ENCODE peak calls at places on chromosomes 16 and 17, in six cellular contexts. T, B, E, Q, R and I are unnamed samples.

GRCh38 chr16:49459953-49460735 is 86.5 kb downstream of the C16orf78 start:
- DNase-seq in T (no peak), B (no peak), E (peak), Q (peak), R (no peak), I (peak)

GRCh38 chr17:66542183-66542966 is 240.0 kb downstream of the PRKCA start:
- DNase-seq in T (no peak), B (no peak), E (no peak), Q (no peak), R (peak), I (no peak)

GRCh38 chr17:7107012-7107754 is 7.4 kb downstream of the ASGR2 start:
- DNase-seq in T (no peak), B (no peak), E (no peak), Q (no peak), R (no peak), I (no peak)

GRCh38 chr17:17876959-17877547 is 40.3 kb upstream of the SREBF1 start:
- DNase-seq in T (peak), B (no peak), E (peak), Q (peak), R (no peak), I (peak)

GRCh38 chr16:9236319-9236718 is 144.9 kb downstream of the HAPSTR1 start:
- DNase-seq in T (no peak), B (no peak), E (no peak), Q (no peak), R (no peak), I (no peak)

GRCh38 chr16:64920211-64920610 is 201.7 kb downstream of the CDH11 start:
- DNase-seq in T (no peak), B (no peak), E (no peak), Q (no peak), R (no peak), I (no peak)

GRCh38 chr17:59479141-59479540 is 86.3 kb upstream of the DHX40 start:
- DNase-seq in T (no peak), B (no peak), E (peak), Q (no peak), R (no peak), I (no peak)

GRCh38 chr16:72814226-72814625 is 233.7 kb downstream of the ZFHX3 start:
- DNase-seq in T (no peak), B (no peak), E (no peak), Q (no peak), R (no peak), I (no peak)

GRCh38 chr17:12584727-12585126 is 81.0 kb upstream of the MYOCD start:
- DNase-seq in T (no peak), B (no peak), E (no peak), Q (no peak), R (no peak), I (no peak)

GRCh38 chr17:3998436-3998835 is 34.2 kb upstream of the ATP2A3 start:
- DNase-seq in T (no peak), B (no peak), E (no peak), Q (no peak), R (no peak), I (no peak)

GRCh38 chr16:4217246-4218131 is 24.4 kb downstream of the SRL start:
- DNase-seq in T (no peak), B (no peak), E (no peak), Q (peak), R (no peak), I (no peak)

GRCh38 chr16:21565816-21566669 is 33.3 kb upstream of the METTL9 start:
- DNase-seq in T (no peak), B (no peak), E (peak), Q (no peak), R (no peak), I (no peak)

GRCh38 chr16:23125277-23125676 is 24.0 kb downstream of the USP31 start:
- DNase-seq in T (no peak), B (no peak), E (no peak), Q (no peak), R (no peak), I (no peak)

GRCh38 chr17:17929655-17930380 is 42.4 kb downstream of the TOM1L2 start:
- DNase-seq in T (no peak), B (no peak), E (no peak), Q (no peak), R (no peak), I (no peak)

GRCh38 chr16:47886631-47887415 is 269.0 kb downstream of the ABCC12 start:
- DNase-seq in T (no peak), B (no peak), E (no peak), Q (no peak), R (no peak), I (no peak)

GRCh38 chr16:55842369-55843104 is 9.6 kb upstream of the CES1 start:
- DNase-seq in T (no peak), B (peak), E (no peak), Q (no peak), R (no peak), I (no peak)

GRCh38 chr16:64964126-64964540 is 157.7 kb downstream of the CDH11 start:
- DNase-seq in T (no peak), B (no peak), E (no peak), Q (no peak), R (no peak), I (no peak)

GRCh38 chr16:79437764-79438728 is 162.5 kb downstream of the MAF start:
- DNase-seq in T (no peak), B (no peak), E (no peak), Q (no peak), R (no peak), I (peak)

GRCh38 chr16:57801098-57801855 is 1.0 kb downstream of the KIFC3 start:
- DNase-seq in T (no peak), B (no peak), E (no peak), Q (no peak), R (no peak), I (no peak)

GRCh38 chr17:65182233-65182632 is 45.1 kb downstream of the RGS9 start:
- DNase-seq in T (no peak), B (no peak), E (no peak), Q (no peak), R (peak), I (no peak)

GRCh38 chr17:78601577-78602190 is 24.5 kb upstream of the DNAH17 start:
- DNase-seq in T (no peak), B (no peak), E (no peak), Q (no peak), R (no peak), I (no peak)

GRCh38 chr17:40953876-40954275 is 12.9 kb downstream of the KRT39 start:
- DNase-seq in T (no peak), B (peak), E (no peak), Q (no peak), R (no peak), I (no peak)

GRCh38 chr17:46026045-46026814 is 27.2 kb downstream of the STH start:
- DNase-seq in T (peak), B (no peak), E (no peak), Q (no peak), R (no peak), I (no peak)

GRCh38 chr16:19316846-19317245 is 31.3 kb downstream of the CLEC19A start:
- DNase-seq in T (no peak), B (no peak), E (no peak), Q (no peak), R (no peak), I (no peak)

GRCh38 chr16:83040174-83040573 is 413.4 kb downstream of the CDH13 start:
- DNase-seq in T (no peak), B (no peak), E (no peak), Q (no peak), R (no peak), I (no peak)

GRCh38 chr17:17830740-17831207 is 6.0 kb downstream of the SREBF1 start:
- DNase-seq in T (no peak), B (no peak), E (no peak), Q (no peak), R (no peak), I (no peak)

GRCh38 chr17:9434502-9435113 is 141.0 kb downstream of the STX8 start:
- DNase-seq in T (no peak), B (no peak), E (no peak), Q (no peak), R (no peak), I (no peak)

GRCh38 chr17:11023639-11024479 is 186.0 kb upstream of the PIRT start:
- DNase-seq in T (no peak), B (no peak), E (no peak), Q (no peak), R (no peak), I (no peak)

GRCh38 chr16:11819798-11820197 is 22.7 kb upstream of the ZC3H7A start:
- DNase-seq in T (no peak), B (no peak), E (no peak), Q (no peak), R (no peak), I (no peak)

GRCh38 chr17:68289473-68289872 is 1.5 kb downstream of the SLC16A6 start:
- DNase-seq in T (no peak), B (no peak), E (peak), Q (no peak), R (no peak), I (no peak)

GRCh38 chr17:51045616-51046526 is 74.8 kb downstream of the SPAG9 start:
- DNase-seq in T (no peak), B (no peak), E (no peak), Q (no peak), R (no peak), I (no peak)

GRCh38 chr16:17382514-17382913 is 88.2 kb downstream of the XYLT1 start:
- DNase-seq in T (no peak), B (no peak), E (no peak), Q (no peak), R (no peak), I (no peak)

GRCh38 chr17:50443492-50444051 is 17.6 kb downstream of the ACSF2 start:
- DNase-seq in T (no peak), B (no peak), E (no peak), Q (no peak), R (no peak), I (no peak)

GRCh38 chr17:8173056-8173870 is 2.9 kb downstream of the TMEM107 start:
- DNase-seq in T (peak), B (peak), E (peak), Q (peak), R (peak), I (no peak)

GRCh38 chr17:55162556-55162946 is 102.2 kb upstream of the HLF start:
- DNase-seq in T (no peak), B (no peak), E (no peak), Q (no peak), R (no peak), I (no peak)

GRCh38 chr17:41810659-41811548 is 845 bp downstream of the P3H4 start:
- DNase-seq in T (no peak), B (no peak), E (no peak), Q (no peak), R (no peak), I (no peak)

GRCh38 chr16:48864055-48864454 is 254.1 kb upstream of the N4BP1 start:
- DNase-seq in T (no peak), B (no peak), E (no peak), Q (no peak), R (no peak), I (no peak)

GRCh38 chr17:35167666-35168065 is 20.0 kb downstream of the UNC45B start:
- DNase-seq in T (no peak), B (no peak), E (peak), Q (no peak), R (no peak), I (no peak)

GRCh38 chr16:27745348-27745747 is 195.4 kb downstream of the KATNIP start:
- DNase-seq in T (no peak), B (no peak), E (no peak), Q (no peak), R (no peak), I (no peak)

GRCh38 chr16:88580371-88580770 is 10.2 kb downstream of the ZC3H18 start:
- DNase-seq in T (no peak), B (no peak), E (no peak), Q (no peak), R (no peak), I (no peak)
- H3K27ac ChIP-seq in T (no peak), B (no peak), E (no peak), Q (no peak), R (no peak), I (no peak)

DNA sequence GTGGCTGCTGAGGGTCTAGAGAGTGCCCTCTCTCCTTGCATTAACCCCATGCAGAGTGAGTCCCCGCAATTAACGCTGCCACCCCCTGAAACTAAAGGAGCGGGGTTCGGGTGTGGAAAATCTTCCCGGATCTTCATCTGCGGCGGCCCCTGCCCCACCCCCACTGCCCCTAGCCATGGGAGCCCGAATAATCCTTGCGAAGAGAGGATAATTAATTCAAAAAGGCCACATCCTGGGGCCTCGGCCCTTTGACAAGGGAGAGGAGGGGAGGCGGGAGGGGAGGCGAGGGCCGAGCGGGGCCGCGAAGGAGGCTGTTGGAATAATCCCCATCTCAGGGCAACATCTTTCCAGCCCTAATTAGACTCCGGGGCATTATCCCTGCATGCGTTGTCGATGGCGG is 387.4 kb upstream of the TNRC6C start:
- DNase-seq in T (no peak), B (no peak), E (peak), Q (no peak), R (no peak), I (no peak)
- H3K4me3 ChIP-seq in T (peak), B (no peak), E (peak), Q (no peak), R (no peak), I (peak)

GRCh38 chr16:29124828-29125227 is 140.0 kb downstream of the LAT start:
- DNase-seq in T (no peak), B (no peak), E (no peak), Q (no peak), R (no peak), I (no peak)

GRCh38 chr16:29126057-29126494 is 141.2 kb downstream of the LAT start:
- DNase-seq in T (no peak), B (no peak), E (no peak), Q (peak), R (no peak), I (no peak)

GRCh38 chr16:29126621-29127020 is 141.8 kb downstream of the LAT start:
- DNase-seq in T (no peak), B (no peak), E (no peak), Q (no peak), R (no peak), I (no peak)
- H3K27ac ChIP-seq in T (no peak), B (no peak), E (no peak), Q (peak), R (no peak), I (no peak)

GRCh38 chr17:74971069-74971841 is 1.3 kb downstream of the HID1 start:
- DNase-seq in T (no peak), B (no peak), E (no peak), Q (no peak), R (no peak), I (no peak)
- H3K4me3 ChIP-seq in T (peak), B (peak), E (peak), Q (peak), R (no peak), I (peak)

GRCh38 chr17:47277921-47278320 is 24.3 kb downstream of the ITGB3 start:
- DNase-seq in T (no peak), B (no peak), E (no peak), Q (no peak), R (no peak), I (no peak)
- H3K27ac ChIP-seq in T (peak), B (no peak), E (peak), Q (peak), R (no peak), I (peak)

GRCh38 chr16:1089822-1090619 is 6.0 kb downstream of the C1QTNF8 start:
- DNase-seq in T (peak), B (no peak), E (peak), Q (no peak), R (no peak), I (peak)
- H3K4me3 ChIP-seq in T (peak), B (peak), E (peak), Q (no peak), R (no peak), I (peak)

GRCh38 chr17:37885136-37885535 is 39.1 kb upstream of the TBC1D3K start:
- DNase-seq in T (no peak), B (no peak), E (no peak), Q (no peak), R (no peak), I (no peak)
- H3K27ac ChIP-seq in T (no peak), B (no peak), E (no peak), Q (no peak), R (no peak), I (no peak)

DNA sequence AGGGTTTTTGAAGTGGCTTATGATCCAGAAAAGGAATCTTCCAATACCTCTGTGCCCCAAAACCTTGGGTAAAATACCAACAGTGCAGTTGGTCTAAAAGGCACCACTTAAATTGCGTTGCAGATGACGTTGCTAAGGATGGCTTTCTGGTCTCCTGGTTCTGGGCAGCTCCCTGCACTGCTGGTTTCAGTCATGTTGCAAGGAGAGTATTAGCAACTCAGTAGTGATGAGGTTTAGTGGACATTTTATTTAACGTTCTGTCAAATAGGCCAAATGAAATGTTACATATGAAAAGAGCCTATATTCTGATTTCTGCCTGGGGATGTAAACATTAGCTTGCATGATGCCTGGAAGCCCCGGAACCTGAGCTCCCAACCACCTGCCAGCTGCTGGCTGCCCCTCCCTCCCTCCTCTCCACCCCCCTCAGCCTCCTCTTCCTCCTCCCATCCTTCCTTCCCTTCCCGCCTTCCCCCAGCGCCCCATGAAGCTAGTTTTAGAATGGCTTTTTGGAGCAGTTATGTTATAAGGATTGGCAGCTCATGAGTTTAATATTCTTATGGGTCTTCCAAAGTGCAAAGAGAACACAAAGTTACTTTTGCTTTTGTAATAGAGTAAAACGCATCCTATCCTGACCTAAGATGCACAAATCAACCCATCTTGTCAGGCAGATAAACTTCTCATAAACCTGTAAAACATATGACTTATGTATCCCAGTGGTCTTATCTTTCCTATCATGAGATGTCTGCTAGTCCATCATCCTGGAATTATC is 20.7 kb downstream of the CD7 start:
- DNase-seq in T (no peak), B (no peak), E (no peak), Q (no peak), R (no peak), I (no peak)
- H3K4me3 ChIP-seq in T (peak), B (peak), E (peak), Q (peak), R (peak), I (peak)

GRCh38 chr17:31541559-31541958 is 150.1 kb downstream of the RAB11FIP4 start:
- DNase-seq in T (no peak), B (no peak), E (no peak), Q (no peak), R (no peak), I (no peak)
- H3K27ac ChIP-seq in T (no peak), B (no peak), E (no peak), Q (no peak), R (no peak), I (no peak)

GRCh38 chr17:63774982-63775290 is 966 bp downstream of the DDX42 start:
- DNase-seq in T (no peak), B (no peak), E (no peak), Q (no peak), R (no peak), I (no peak)

GRCh38 chr17:63772801-63773271 is 561 bp downstream of the CCDC47 start:
- DNase-seq in T (no peak), B (no peak), E (no peak), Q (no peak), R (no peak), I (no peak)

GRCh38 chr17:63773272-63774140 is at the start of gene CCDC47:
- DNase-seq in T (peak), B (peak), E (peak), Q (peak), R (peak), I (peak)

GRCh38 chr17:63774141-63774981 is at the start of gene DDX42:
- DNase-seq in T (peak), B (no peak), E (peak), Q (peak), R (no peak), I (peak)

DNA sequence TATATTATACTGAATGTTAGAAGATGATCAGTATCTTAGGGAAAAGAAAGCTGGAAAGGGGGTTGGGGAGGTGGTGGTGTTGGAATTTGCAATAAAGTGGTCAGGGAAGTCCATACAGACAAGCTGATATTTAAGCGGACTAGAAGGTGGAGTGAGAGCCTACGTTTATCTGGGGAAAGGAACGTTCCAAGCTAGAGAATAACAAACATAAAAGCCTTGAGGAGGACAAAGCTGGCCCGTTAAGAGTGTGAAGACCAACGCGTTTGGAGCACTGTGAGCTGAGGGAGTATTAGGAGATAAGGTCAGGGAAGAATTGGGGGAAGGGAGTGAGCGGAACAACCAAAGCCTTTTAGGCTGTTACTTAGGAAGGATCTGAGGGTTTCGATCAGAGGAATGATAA is 1.4 kb downstream of the DDX42 start:
- DNase-seq in T (no peak), B (no peak), E (no peak), Q (no peak), R (no peak), I (no peak)
- H3K4me3 ChIP-seq in T (peak), B (peak), E (peak), Q (peak), R (peak), I (peak)